ENCODE peak calls at places on chromosomes 13 and 19, in four cellular contexts. I is Caco-2, P is lower leg skin, H is fibroblast of pulmonary artery. L is an unnamed sample.

GRCh38 chr19:4115050-4115817 is 8.7 kb downstream of the MAP2K2 start:
- DNase-seq in H (no peak), I (no peak), P (no peak), L (no peak)

GRCh38 chr13:37729876-37730275 is 131.3 kb upstream of the POSTN start:
- DNase-seq in P (no peak), I (no peak), H (no peak), L (no peak)

GRCh38 chr19:38850976-38851621 is 1.3 kb upstream of the HNRNPL start:
- DNase-seq in P (peak), I (no peak), H (no peak), L (peak)

GRCh38 chr19:17358395-17358794 is 18.7 kb downstream of the PLVAP start:
- DNase-seq in P (no peak), H (no peak), I (no peak), L (peak)

GRCh38 chr13:112953591-112954487 is 15.2 kb upstream of the MCF2L start:
- DNase-seq in I (peak), P (peak), H (no peak), L (no peak)

GRCh38 chr19:3450796-3451411 is 29.4 kb downstream of the SMIM24 start:
- DNase-seq in I (no peak), P (peak), H (peak), L (peak)

GRCh38 chr13:36453518-36453917 is 21.2 kb downstream of the CCNA1 start:
- DNase-seq in P (no peak), I (peak), H (peak), L (peak)

GRCh38 chr13:113649212-113649611 is 8.8 kb downstream of the ATP4B start:
- DNase-seq in P (peak), H (no peak), I (no peak), L (no peak)

GRCh38 chr13:32309812-32310706 is 5.1 kb downstream of the ZAR1L start:
- DNase-seq in H (peak), P (no peak), I (peak), L (peak)

GRCh38 chr13:59480398-59480797 is 683.3 kb downstream of the DIAPH3 start:
- DNase-seq in P (no peak), I (no peak), H (peak), L (no peak)

GRCh38 chr19:46065486-46065885 is 24.7 kb upstream of the IGFL4 start:
- DNase-seq in I (no peak), H (peak), P (no peak), L (peak)

GRCh38 chr19:18416778-18417249 is 2.4 kb upstream of the SSBP4 start:
- DNase-seq in P (peak), I (peak), H (peak), L (peak)

DNA sequence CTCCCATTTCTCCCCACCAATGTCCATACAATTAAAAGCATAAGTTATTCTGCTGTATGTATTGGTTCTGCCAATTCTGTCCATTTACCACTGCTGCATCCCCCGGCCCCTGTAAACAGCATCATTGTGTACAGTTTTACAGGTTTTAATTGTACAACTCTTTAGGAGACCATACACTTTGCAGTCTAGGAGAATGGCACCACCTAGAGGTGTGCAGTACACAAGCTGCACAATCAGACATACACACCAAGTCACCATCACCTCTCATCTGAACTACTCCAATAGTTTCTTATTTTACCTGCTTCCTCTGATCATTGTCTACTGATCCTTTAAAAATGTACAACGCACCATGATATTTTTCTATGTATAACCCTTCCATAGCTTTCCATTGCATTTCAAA is 855.9 kb upstream of the KLHL1 start:
- DNase-seq in I (peak), H (peak), P (no peak), L (no peak)
- TF ChIP-seq CTCF in I (peak), H (peak), P (no peak), L (no peak)

GRCh38 chr13:21670006-21670882 is 629 bp upstream of the FGF9 start:
- DNase-seq in P (peak), I (peak), H (peak), L (peak)

GRCh38 chr13:21673592-21674270 is 2.9 kb downstream of the FGF9 start:
- DNase-seq in H (peak), I (peak), P (no peak), L (peak)

GRCh38 chr13:21670883-21671792 is at the start of gene FGF9:
- DNase-seq in I (peak), P (peak), H (peak), L (peak)

GRCh38 chr13:21672811-21673591 is 2.1 kb downstream of the FGF9 start:
- DNase-seq in I (no peak), P (no peak), H (no peak), L (no peak)

GRCh38 chr13:21671793-21672680 is 1.2 kb downstream of the FGF9 start:
- DNase-seq in P (no peak), I (no peak), H (no peak), L (no peak)
- H3K4me3 ChIP-seq in P (no peak), I (peak), H (no peak), L (peak)

GRCh38 chr13:102586615-102587014 is 10.2 kb upstream of the TPP2 start:
- DNase-seq in P (no peak), H (no peak), I (no peak), L (no peak)

GRCh38 chr13:102582256-102582655 is 14.5 kb upstream of the TPP2 start:
- DNase-seq in H (no peak), I (no peak), P (no peak), L (no peak)

GRCh38 chr13:102584423-102584822 is 12.4 kb upstream of the TPP2 start:
- DNase-seq in I (no peak), P (no peak), H (no peak), L (no peak)

GRCh38 chr13:102580552-102581169 is 16.1 kb upstream of the TPP2 start:
- DNase-seq in H (peak), P (no peak), I (peak), L (peak)
- TF ChIP-seq CTCF in H (peak), P (no peak), I (peak), L (peak)

GRCh38 chr19:661427-662196 is 1.4 kb downstream of the RNF126 start:
- DNase-seq in H (no peak), P (no peak), I (no peak), L (no peak)
- H3K4me3 ChIP-seq in H (peak), P (peak), I (peak), L (peak)

GRCh38 chr13:52004508-52005183 is 6.6 kb downstream of the ATP7B start:
- DNase-seq in P (no peak), H (no peak), I (no peak), L (no peak)
- TF ChIP-seq CTCF in P (no peak), H (no peak), I (no peak), L (no peak)

GRCh38 chr19:50557009-50557613 is 11.1 kb downstream of the LRRC4B start:
- DNase-seq in I (peak), H (no peak), P (no peak), L (no peak)
- H3K4me3 ChIP-seq in I (peak), H (peak), P (no peak), L (no peak)

DNA sequence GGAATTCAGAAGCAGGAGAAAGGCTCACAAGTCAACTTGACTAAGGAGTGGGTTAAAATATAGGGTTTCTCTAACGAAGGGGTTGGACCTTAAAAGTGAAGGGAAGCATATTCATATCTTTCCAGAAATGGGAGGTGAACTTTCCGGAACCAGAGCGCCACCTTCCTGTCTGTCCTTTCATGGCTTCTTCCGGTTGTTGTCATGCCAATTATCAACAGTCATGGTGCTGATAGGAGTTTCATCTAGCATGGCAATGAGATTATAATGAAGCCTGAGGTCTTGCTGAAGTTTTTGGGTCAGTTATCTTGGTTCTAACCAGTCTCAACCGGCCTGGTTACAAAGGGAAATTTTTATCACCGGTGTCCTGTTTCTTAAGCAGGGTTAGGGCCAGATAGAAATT is 162.9 kb upstream of the NBEA start:
- DNase-seq in P (no peak), H (peak), I (no peak), L (no peak)
- TF ChIP-seq CTCF in P (no peak), H (peak), I (no peak), L (no peak)

GRCh38 chr13:111327701-111328100 is 7.3 kb downstream of the TEX29 start:
- DNase-seq in I (no peak), P (peak), H (no peak), L (no peak)
- H3K4me3 ChIP-seq in I (no peak), P (no peak), H (no peak), L (no peak)

GRCh38 chr19:1363599-1363998 is 20.1 kb upstream of the NDUFS7 start:
- DNase-seq in I (no peak), H (no peak), P (no peak), L (no peak)

GRCh38 chr19:1360126-1360817 is 23.4 kb upstream of the NDUFS7 start:
- DNase-seq in H (no peak), P (no peak), I (no peak), L (no peak)

GRCh38 chr19:1362385-1363257 is 21.1 kb upstream of the NDUFS7 start:
- DNase-seq in I (no peak), P (no peak), H (no peak), L (no peak)

GRCh38 chr19:1361601-1362384 is 21.9 kb upstream of the NDUFS7 start:
- DNase-seq in I (no peak), H (peak), P (no peak), L (peak)

GRCh38 chr19:1360818-1361461 is 22.8 kb upstream of the NDUFS7 start:
- DNase-seq in I (no peak), P (no peak), H (peak), L (peak)
- TF ChIP-seq CTCF in I (no peak), P (no peak), H (no peak), L (no peak)